ENCODE peak calls at places on chromosomes 16 and 17, in ten cellular contexts. N, I, X, Q, D, C, L, S, O and G are unnamed samples.

GRCh38 chr17:76442341-76443338 is 10.3 kb downstream of the UBE2O start:
- DNase-seq in N (no peak), I (no peak), X (no peak), Q (no peak), D (no peak), C (no peak), L (no peak), S (no peak), O (no peak), G (no peak)

GRCh38 chr17:80109713-80110446 is 8.5 kb downstream of the GAA start:
- DNase-seq in N (peak; percentile 92), I (no peak), X (no peak), Q (no peak), D (no peak), C (no peak), L (no peak), S (no peak), O (no peak), G (peak; percentile 97)

GRCh38 chr16:2819939-2820835 is 3.1 kb downstream of the PRSS21 start:
- DNase-seq in N (no peak), I (no peak), X (no peak), Q (no peak), D (no peak), C (no peak), L (peak; percentile 35), S (no peak), O (peak; percentile 30), G (no peak)

GRCh38 chr17:68600123-68600880 is 865 bp downstream of the FAM20A start:
- DNase-seq in N (peak; percentile 27), I (no peak), X (no peak), Q (no peak), D (no peak), C (peak; percentile 36), L (peak; percentile 79), S (peak; percentile 84), O (peak; percentile 50), G (peak; percentile 46)

GRCh38 chr16:57815987-57816745 is 13.9 kb upstream of the KIFC3 start:
- DNase-seq in N (peak; percentile 98), I (peak; percentile 91), X (peak; percentile 98), Q (peak; percentile 71), D (peak; percentile 77), C (peak; percentile 62), L (no peak), S (peak; percentile 79), O (peak; percentile 80), G (peak; percentile 99)

GRCh38 chr16:86994651-86995171 is 322.5 kb downstream of the C16orf95 start:
- DNase-seq in N (peak; percentile 69), I (peak; percentile 94), X (no peak), Q (peak; percentile 86), D (no peak), C (peak; percentile 89), L (no peak), S (no peak), O (no peak), G (peak; percentile 72)

GRCh38 chr17:7063518-7064094 is 16.4 kb downstream of the CLEC10A start:
- DNase-seq in N (no peak), I (peak; percentile 38), X (no peak), Q (no peak), D (no peak), C (no peak), L (no peak), S (no peak), O (no peak), G (peak; percentile 24)

GRCh38 chr17:39461911-39462641 is 790 bp downstream of the CDK12 start:
- DNase-seq in N (peak; percentile 23), I (peak; percentile 54), X (no peak), Q (no peak), D (no peak), C (no peak), L (peak; percentile 67), S (peak; percentile 36), O (no peak), G (no peak)

GRCh38 chr17:61251939-61252865 is 147.4 kb upstream of the TBX2 start:
- DNase-seq in N (no peak), I (peak; percentile 99), X (peak; percentile 97), Q (peak; percentile 99), D (peak; percentile 85), C (no peak), L (peak; percentile 81), S (no peak), O (peak; percentile 76), G (no peak)

GRCh38 chr17:47802341-47803022 is 19.1 kb downstream of the OSBPL7 start:
- DNase-seq in N (peak; percentile 52), I (peak; percentile 54), X (no peak), Q (no peak), D (peak; percentile 65), C (peak; percentile 92), L (no peak), S (peak; percentile 91), O (peak; percentile 67), G (peak; percentile 71)

GRCh38 chr16:87017388-87018012 is 299.7 kb downstream of the C16orf95 start:
- DNase-seq in N (peak; percentile 94), I (peak; percentile 92), X (no peak), Q (peak; percentile 46), D (no peak), C (peak; percentile 56), L (peak; percentile 20), S (peak; percentile 62), O (no peak), G (peak; percentile 93)

GRCh38 chr16:46947900-46948547 is 25.4 kb downstream of the DNAJA2 start:
- DNase-seq in N (peak; percentile 26), I (peak; percentile 49), X (no peak), Q (no peak), D (peak; percentile 52), C (peak; percentile 38), L (peak; percentile 43), S (peak; percentile 72), O (no peak), G (peak; percentile 55)

DNA sequence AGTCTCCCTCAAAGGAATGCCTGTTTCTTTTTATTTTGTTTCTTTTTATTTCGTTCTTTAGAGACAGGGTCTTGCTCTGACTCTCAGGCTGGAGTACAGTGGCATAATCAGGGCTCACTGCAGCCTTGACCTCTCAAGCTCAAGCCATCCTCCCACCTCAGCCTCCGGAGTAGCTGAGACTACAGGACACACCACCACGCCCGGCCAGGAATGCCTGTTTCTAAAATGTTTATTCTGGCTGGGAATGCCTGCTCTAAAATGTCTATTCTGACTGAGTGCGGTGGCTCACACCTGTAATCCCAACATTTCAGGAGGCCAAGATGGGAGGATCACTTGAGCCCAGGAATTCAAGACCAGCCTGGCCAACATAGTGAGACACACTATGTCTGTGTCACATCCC is 2.5 kb upstream of the MMP28 start:
- DNase-seq in N (no peak), I (no peak), X (no peak), Q (no peak), D (no peak), C (no peak), L (no peak), S (no peak), O (no peak), G (no peak)
- H3K4me3 ChIP-seq in N (no peak overlapping the region), I (no peak overlapping the region), X (no peak overlapping the region), Q (no peak overlapping the region), D (no peak overlapping the region), C (no peak overlapping the region), L (no peak overlapping the region), S (no peak overlapping the region), O (no peak overlapping the region), G (no peak overlapping the region)

DNA sequence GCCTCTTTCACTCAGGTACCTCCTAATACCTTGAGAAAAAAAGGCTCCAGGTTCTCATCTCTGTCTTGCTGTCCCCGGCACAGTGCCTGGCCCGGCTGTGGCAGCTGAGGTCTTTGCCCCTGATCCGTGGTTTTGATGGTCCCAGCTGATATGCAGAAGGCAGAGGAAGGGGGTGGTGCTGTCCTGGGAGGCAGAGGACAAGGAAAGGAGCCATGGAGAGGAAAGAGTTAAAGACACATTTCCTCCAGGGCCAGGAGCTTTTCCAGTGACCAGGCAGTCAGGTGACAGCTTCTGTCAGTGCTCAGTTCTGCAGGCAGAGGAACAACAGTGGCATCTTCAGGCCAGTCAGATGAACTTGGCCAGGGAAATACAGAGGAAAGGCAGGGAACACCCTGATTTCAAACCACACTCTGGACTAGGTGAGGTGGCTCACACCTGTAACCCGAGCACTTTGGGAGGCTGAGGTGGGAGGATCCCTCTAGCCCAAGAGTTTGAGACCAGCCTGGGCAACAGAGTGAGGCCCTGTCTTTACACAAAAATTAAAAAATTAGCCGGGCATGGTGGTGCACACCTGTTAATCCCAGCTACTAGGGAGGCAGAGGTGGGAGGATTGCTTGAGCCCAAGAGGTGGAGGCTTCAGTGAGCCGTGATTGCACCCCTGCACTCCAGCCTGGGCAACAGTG is 3.3 kb upstream of the COG1 start:
- DNase-seq in N (peak; percentile 50), I (peak; percentile 51), X (no peak), Q (peak; percentile 37), D (peak; percentile 55), C (peak; percentile 80), L (no peak), S (peak; percentile 68), O (no peak), G (peak; percentile 70)
- TF ChIP-seq CTCF in N (peak; percentile 79), I (peak; percentile 50), X (peak; percentile 61), Q (peak; percentile 74), D (no peak), C (peak; percentile 75), L (peak; percentile 24), S (peak; percentile 58), O (no peak), G (peak; percentile 76)

DNA sequence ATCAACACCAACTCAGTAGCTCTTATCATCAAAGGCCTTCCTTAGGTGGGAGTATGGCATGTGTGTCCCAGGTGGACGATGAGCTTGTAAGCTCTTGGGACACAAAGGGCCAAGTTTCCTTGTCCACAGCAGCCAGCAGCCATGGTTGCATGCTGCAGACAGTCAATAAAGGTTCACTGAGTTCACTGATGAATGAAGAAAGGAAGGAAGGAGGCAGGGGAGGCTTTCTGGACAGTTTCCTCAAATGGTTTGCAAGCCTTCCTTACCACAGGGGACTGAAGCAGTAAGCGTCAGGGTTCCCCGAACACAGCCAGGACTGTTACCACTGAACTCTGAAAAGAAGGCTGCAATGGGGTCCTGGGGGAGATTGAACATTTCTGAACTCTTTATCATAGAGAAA is 111.1 kb downstream of the GAS7 start:
- DNase-seq in N (no peak), I (no peak), X (no peak), Q (no peak), D (no peak), C (no peak), L (no peak), S (no peak), O (no peak), G (no peak)
- H3K4me3 ChIP-seq in N (no peak overlapping the region), I (no peak overlapping the region), X (no peak overlapping the region), Q (no peak overlapping the region), D (no peak overlapping the region), C (no peak overlapping the region), L (no peak overlapping the region), S (no peak overlapping the region), O (no peak overlapping the region), G (no peak overlapping the region)

DNA sequence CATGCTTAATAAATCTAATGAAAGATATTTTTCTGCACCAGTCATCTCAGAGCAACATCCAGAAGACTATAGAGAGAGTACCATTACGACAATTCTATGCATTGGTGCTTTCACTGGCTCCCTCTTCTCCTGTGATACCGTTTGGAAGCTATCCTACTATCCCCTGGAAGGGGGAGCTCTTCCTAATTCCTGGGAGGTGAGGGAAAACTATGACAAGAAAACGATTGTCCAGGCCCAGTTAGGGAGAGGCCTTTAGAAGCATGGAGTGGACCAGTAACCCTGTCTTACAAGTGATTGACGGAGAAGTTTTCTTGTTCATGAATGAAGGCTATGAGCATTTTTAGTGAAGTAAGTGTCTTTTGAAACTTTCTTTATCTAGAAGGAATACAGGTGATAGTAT is 150.2 kb downstream of the TANC2 start:
- DNase-seq in N (no peak), I (no peak), X (no peak), Q (no peak), D (no peak), C (peak; percentile 38), L (no peak), S (peak; percentile 73), O (no peak), G (no peak)
- TF ChIP-seq CTCF in N (peak; percentile 20), I (peak; percentile 19), X (no peak), Q (no peak), D (no peak), C (peak; percentile 36), L (no peak), S (peak; percentile 61), O (no peak), G (peak; percentile 28)

GRCh38 chr17:72125742-72126141 is 4.9 kb downstream of the SOX9 start:
- DNase-seq in N (peak; percentile 55), I (peak; percentile 45), X (no peak), Q (no peak), D (no peak), C (no peak), L (no peak), S (no peak), O (no peak), G (peak; percentile 66)
- H3K4me3 ChIP-seq in N (no peak overlapping the region), I (no peak overlapping the region), X (no peak overlapping the region), Q (no peak overlapping the region), D (no peak overlapping the region), C (no peak overlapping the region), L (no peak overlapping the region), S (no peak overlapping the region), O (no peak overlapping the region), G (no peak overlapping the region)